ENCODE peak calls at places on chromosomes 1 and 21, in four cellular contexts. P is GM12878, F is K562, V is HL-60. K is an unnamed sample.

GRCh38 chr1:230401763-230402294 is 24.3 kb downstream of the PGBD5 start:
- DNase-seq in P (no peak), F (no peak), V (no peak), K (no peak)

GRCh38 chr1:96559707-96560588 is 161.6 kb upstream of the PTBP2 start:
- DNase-seq in P (no peak), F (no peak), V (peak), K (no peak)

GRCh38 chr1:147700042-147700711 is 29.9 kb upstream of the ACP6 start:
- DNase-seq in P (no peak), F (peak), V (no peak), K (no peak)

GRCh38 chr1:92585831-92586230 is 99.1 kb upstream of the GFI1 start:
- DNase-seq in P (no peak), F (no peak), V (no peak), K (no peak)

GRCh38 chr21:33640697-33641338 is 723 bp downstream of the CRYZL1 start:
- DNase-seq in P (no peak), F (peak), V (no peak), K (no peak)

GRCh38 chr1:115261511-115261910 is 76.5 kb downstream of the NGF start:
- DNase-seq in P (no peak), F (no peak), V (no peak), K (no peak)

GRCh38 chr21:45423968-45424853 is 19.2 kb downstream of the COL18A1 start:
- DNase-seq in P (no peak), F (no peak), V (no peak), K (no peak)

GRCh38 chr1:66364578-66365391 is 169.2 kb upstream of the SGIP1 start:
- DNase-seq in P (no peak), F (no peak), V (no peak), K (no peak)

GRCh38 chr1:41664861-41665640 is 180.6 kb upstream of the EDN2 start:
- DNase-seq in P (no peak), F (no peak), V (no peak), K (no peak)

GRCh38 chr1:115982399-115982798 is 6.1 kb downstream of the SLC22A15 start:
- DNase-seq in P (no peak), F (no peak), V (no peak), K (no peak)

GRCh38 chr1:98342556-98342955 is 319.0 kb upstream of the SNX7 start:
- DNase-seq in P (no peak), F (no peak), V (no peak), K (no peak)

GRCh38 chr1:5881526-5882222 is 110.6 kb downstream of the NPHP4 start:
- DNase-seq in P (no peak), F (no peak), V (no peak), K (no peak)

GRCh38 chr1:190084552-190084951 is 393.1 kb downstream of the BRINP3 start:
- DNase-seq in P (no peak), F (peak), V (no peak), K (no peak)

GRCh38 chr1:107175102-107175501 is 34.3 kb downstream of the NTNG1 start:
- DNase-seq in P (no peak), F (no peak), V (no peak), K (no peak)

GRCh38 chr21:39441502-39442475 is 3.8 kb downstream of the LCA5L start:
- DNase-seq in P (no peak), F (peak), V (peak), K (no peak)

GRCh38 chr1:167650266-167651160 is 20.5 kb downstream of the RCSD1 start:
- DNase-seq in P (no peak), F (no peak), V (peak), K (no peak)

GRCh38 chr1:82778612-82779011 is 977.9 kb downstream of the ADGRL2 start:
- DNase-seq in P (no peak), F (no peak), V (no peak), K (no peak)

GRCh38 chr1:59685666-59686065 is 129.1 kb upstream of the HOOK1 start:
- DNase-seq in P (no peak), F (no peak), V (no peak), K (no peak)

GRCh38 chr1:45796381-45796780 is 7.0 kb upstream of the MAST2 start:
- DNase-seq in P (no peak), F (no peak), V (no peak), K (no peak)

GRCh38 chr1:206555473-206555935 is 48.2 kb downstream of the RASSF5 start:
- DNase-seq in P (no peak), F (peak), V (no peak), K (no peak)

GRCh38 chr1:46806196-46807020 is 7.6 kb downstream of the CYP4B1 start:
- DNase-seq in P (no peak), F (no peak), V (no peak), K (no peak)

GRCh38 chr1:89627596-89627962 is 5.3 kb upstream of the LRRC8C start:
- DNase-seq in P (no peak), F (no peak), V (no peak), K (no peak)

GRCh38 chr1:182484531-182485257 is 34.7 kb downstream of the RGSL1 start:
- DNase-seq in P (peak), F (peak), V (peak), K (peak)

GRCh38 chr21:44813727-44814126 is 4.1 kb downstream of the SUMO3 start:
- DNase-seq in P (no peak), F (no peak), V (no peak), K (no peak)

GRCh38 chr1:74467786-74468377 is 44.5 kb downstream of the LRRC53 start:
- DNase-seq in P (no peak), F (no peak), V (no peak), K (no peak)

GRCh38 chr1:1420654-1421134 is 382 bp downstream of the ANKRD65 start:
- DNase-seq in P (no peak), F (no peak), V (no peak), K (no peak)

GRCh38 chr1:247452447-247453039 is 5.4 kb downstream of the OR2B11 start:
- DNase-seq in P (no peak), F (no peak), V (no peak), K (no peak)

GRCh38 chr1:247456024-247456423 is 1.9 kb downstream of the OR2B11 start:
- DNase-seq in P (no peak), F (no peak), V (no peak), K (no peak)

GRCh38 chr1:247453256-247453655 is 4.6 kb downstream of the OR2B11 start:
- DNase-seq in P (no peak), F (no peak), V (peak), K (no peak)

GRCh38 chr1:247453997-247454396 is 3.9 kb downstream of the OR2B11 start:
- DNase-seq in P (no peak), F (no peak), V (no peak), K (no peak)

DNA sequence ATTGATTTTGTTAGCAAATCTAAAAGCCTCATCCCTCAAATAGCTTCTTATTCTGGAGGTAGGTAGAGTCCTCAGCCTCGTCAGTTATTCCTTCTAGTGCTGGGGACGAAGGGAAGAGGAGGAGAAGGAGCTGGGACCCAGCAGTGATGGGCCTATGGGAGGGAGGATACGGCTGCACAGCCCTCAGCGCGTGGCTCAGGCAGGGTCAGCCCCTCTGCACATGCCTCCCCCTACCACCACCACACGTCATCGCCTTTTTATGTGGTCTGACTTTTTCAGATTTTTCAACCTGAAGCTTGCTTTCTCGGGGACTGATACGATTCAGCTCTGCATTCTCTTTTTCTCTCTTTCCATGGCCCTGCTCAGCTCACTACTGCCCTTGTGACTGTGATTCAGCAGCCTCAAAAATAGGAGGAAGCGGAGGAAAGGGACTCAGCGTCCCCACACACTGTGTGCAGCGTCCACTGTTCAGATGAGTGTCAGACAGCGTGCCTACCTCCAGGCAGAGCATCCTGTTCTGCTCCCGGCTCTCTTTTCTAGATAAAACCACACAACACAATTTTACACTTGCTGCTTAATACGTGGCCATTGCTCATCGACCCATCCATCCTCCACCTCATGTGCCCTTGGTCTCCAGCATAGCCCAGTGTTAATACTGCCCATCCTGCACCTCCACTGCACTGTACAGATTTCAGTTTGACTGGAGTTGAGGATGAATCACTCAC is 828 bp downstream of the OR2B11 start:
- DNase-seq in P (no peak), F (no peak), V (no peak), K (no peak)
- TF ChIP-seq SPI1 in P (no peak), F (no peak), V (no peak), K (no peak)

GRCh38 chr21:41965045-41965444 is 11.2 kb upstream of the C2CD2 start:
- DNase-seq in P (no peak), F (no peak), V (no peak), K (no peak)

GRCh38 chr21:41966872-41967621 is 13.2 kb upstream of the C2CD2 start:
- DNase-seq in P (no peak), F (no peak), V (no peak), K (no peak)

GRCh38 chr21:41967708-41968107 is 13.9 kb upstream of the C2CD2 start:
- DNase-seq in P (no peak), F (no peak), V (no peak), K (no peak)

GRCh38 chr21:41965447-41966340 is 11.9 kb upstream of the C2CD2 start:
- DNase-seq in P (no peak), F (no peak), V (no peak), K (no peak)

DNA sequence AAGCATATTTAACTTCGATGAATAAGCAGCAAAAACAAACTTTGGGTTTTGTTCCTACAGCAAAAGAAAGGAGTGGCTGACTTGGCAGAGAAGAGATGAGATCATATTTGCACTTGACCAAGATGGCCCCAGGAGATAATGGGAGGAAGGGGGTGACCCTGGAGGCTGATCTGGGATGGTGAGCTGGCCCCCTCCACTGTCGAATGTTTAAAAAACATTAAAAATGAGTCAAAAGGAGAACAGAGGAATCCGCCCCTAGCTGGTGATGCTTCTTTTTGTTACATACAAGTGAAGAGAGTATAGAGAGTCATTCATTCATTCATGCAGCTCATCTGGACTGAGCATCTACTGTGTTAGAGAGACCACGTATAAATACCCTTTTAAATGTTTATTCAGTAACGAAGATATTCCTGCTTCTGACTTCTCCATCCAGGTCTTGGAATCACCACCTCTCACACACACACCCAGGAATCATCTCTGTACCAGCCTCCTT is 12.6 kb upstream of the C2CD2 start:
- DNase-seq in P (no peak), F (no peak), V (no peak), K (no peak)
- TF ChIP-seq SPI1 in P (no peak), F (no peak), V (no peak), K (no peak)

GRCh38 chr1:204131978-204132377 is 19.9 kb downstream of the ETNK2 start:
- DNase-seq in P (no peak), F (no peak), V (no peak), K (no peak)
- TF ChIP-seq SPI1 in P (no peak), F (no peak), V (no peak), K (no peak)

GRCh38 chr1:198346178-198346577 is 189.4 kb downstream of the NEK7 start:
- DNase-seq in P (no peak), F (no peak), V (no peak), K (no peak)
- TF ChIP-seq SPI1 in P (no peak), F (no peak), V (no peak), K (no peak)

DNA sequence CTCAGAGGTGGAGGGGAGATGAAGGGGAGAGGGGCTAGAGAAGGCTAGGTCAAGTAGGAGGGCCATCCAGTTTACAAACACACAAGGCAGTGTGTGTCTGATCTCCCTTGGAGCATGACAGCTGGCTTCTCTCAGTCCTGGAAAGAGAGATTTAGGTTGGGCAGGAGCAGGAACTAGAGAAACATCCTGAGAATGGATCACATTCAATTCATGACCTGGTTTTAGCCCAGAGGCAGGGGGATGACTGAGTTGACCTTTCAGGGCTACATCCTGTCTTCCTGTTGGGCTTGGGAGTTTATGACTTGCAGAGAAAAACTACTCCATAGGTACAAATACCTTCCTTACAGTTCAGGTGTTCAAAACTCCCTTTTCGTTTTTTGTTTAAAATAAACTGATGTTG is 97.0 kb downstream of the IGSF21 start:
- DNase-seq in P (no peak), F (no peak), V (no peak), K (no peak)
- TF ChIP-seq SPI1 in P (no peak), F (no peak), V (no peak), K (no peak)

GRCh38 chr1:174682419-174683008 is 234.8 kb downstream of the GPR52 start:
- DNase-seq in P (no peak), F (no peak), V (no peak), K (no peak)
- TF ChIP-seq SPI1 in P (no peak), F (no peak), V (no peak), K (no peak)

GRCh38 chr1:238652346-238652968 is 733.9 kb upstream of the CHRM3 start:
- DNase-seq in P (no peak), F (no peak), V (no peak), K (no peak)
- TF ChIP-seq SPI1 in P (no peak), F (no peak), V (no peak), K (no peak)

K was measured in GM12891.